ENCODE peak calls at places on chromosome 13, in six cellular contexts. L is HepG2, C is K562, J is H1, D is SK-N-SH, R is GM12878. N is an unnamed sample. For H4K20me1, the result is how much of the 10 kb centered on the place peaks cover.

GRCh38 chr13:25114220-25114619 is 18.3 kb downstream of the PABPC3 start:
- DNase-seq in L (peak), C (peak), J (peak), D (peak), R (peak), N (peak)

GRCh38 chr13:106143930-106144709 is 391.3 kb downstream of the EFNB2 start:
- DNase-seq in L (no peak), C (no peak), J (no peak), D (no peak), R (no peak), N (peak)

GRCh38 chr13:108220042-108220441 is 1.9 kb downstream of the ABHD13 start:
- DNase-seq in L (peak), C (peak), J (no peak), D (no peak), R (no peak), N (peak)

GRCh38 chr13:108993346-108993745 is 363.9 kb downstream of the MYO16 start:
- DNase-seq in L (no peak), C (no peak), J (no peak), D (no peak), R (no peak), N (no peak)

GRCh38 chr13:65656740-65657329 is 1573.3 kb downstream of the PCDH9 start:
- DNase-seq in L (no peak), C (no peak), J (no peak), D (no peak), R (no peak), N (no peak)

GRCh38 chr13:21006141-21007005 is 55.0 kb downstream of the LATS2 start:
- DNase-seq in L (no peak), C (no peak), J (no peak), D (no peak), R (no peak), N (no peak)

GRCh38 chr13:39417643-39418042 is 185.3 kb downstream of the LHFPL6 start:
- DNase-seq in L (no peak), C (no peak), J (peak), D (no peak), R (no peak), N (no peak)

GRCh38 chr13:43284162-43284561 is 260.8 kb downstream of the DNAJC15 start:
- DNase-seq in L (no peak), C (no peak), J (no peak), D (no peak), R (no peak), N (no peak)

GRCh38 chr13:109764474-109765292 is 21.7 kb downstream of the IRS2 start:
- DNase-seq in L (no peak), C (no peak), J (no peak), D (peak), R (no peak), N (no peak)

GRCh38 chr13:83117046-83117445 is 765.2 kb downstream of the SLITRK1 start:
- DNase-seq in L (no peak), C (no peak), J (no peak), D (no peak), R (no peak), N (no peak)

GRCh38 chr13:113053376-113053775 is 52.2 kb upstream of the F7 start:
- DNase-seq in L (no peak), C (no peak), J (no peak), D (no peak), R (no peak), N (no peak)

GRCh38 chr13:60398949-60399589 is 2.0 kb downstream of the TDRD3 start:
- DNase-seq in L (no peak), C (peak), J (no peak), D (no peak), R (no peak), N (no peak)

GRCh38 chr13:99172951-99173350 is 27.7 kb upstream of the UBAC2 start:
- DNase-seq in L (no peak), C (no peak), J (no peak), D (no peak), R (no peak), N (no peak)

GRCh38 chr13:46831588-46832194 is 34.7 kb upstream of the ESD start:
- DNase-seq in L (peak), C (peak), J (peak), D (peak), R (no peak), N (peak)

GRCh38 chr13:38879278-38879677 is 111.4 kb downstream of the STOML3 start:
- DNase-seq in L (no peak), C (no peak), J (no peak), D (no peak), R (no peak), N (no peak)

GRCh38 chr13:40236566-40237168 is 429.8 kb downstream of the FOXO1 start:
- DNase-seq in L (no peak), C (no peak), J (no peak), D (no peak), R (no peak), N (no peak)

GRCh38 chr13:76769238-76769859 is 116.9 kb downstream of the KCTD12 start:
- DNase-seq in L (no peak), C (no peak), J (no peak), D (no peak), R (no peak), N (no peak)

GRCh38 chr13:31909889-31910551 is 121.6 kb upstream of the FRY start:
- DNase-seq in L (peak), C (peak), J (no peak), D (peak), R (peak), N (peak)

GRCh38 chr13:96837809-96838208 is 156.5 kb downstream of the OXGR1 start:
- DNase-seq in L (no peak), C (no peak), J (no peak), D (no peak), R (no peak), N (no peak)

GRCh38 chr13:19959831-19960672 is 1.5 kb downstream of the ZMYM2 start:
- DNase-seq in L (peak), C (peak), J (peak), D (peak), R (peak), N (peak)

GRCh38 chr13:88656751-88657150 is 985.6 kb downstream of the SLITRK5 start:
- DNase-seq in L (no peak), C (no peak), J (no peak), D (no peak), R (no peak), N (no peak)

GRCh38 chr13:25659091-25659502 is 287.3 kb downstream of the ATP8A2 start:
- DNase-seq in L (no peak), C (no peak), J (no peak), D (no peak), R (no peak), N (no peak)

GRCh38 chr13:42380420-42381164 is 108.6 kb downstream of the AKAP11 start:
- DNase-seq in L (no peak), C (no peak), J (no peak), D (no peak), R (peak), N (no peak)

GRCh38 chr13:24083141-24083540 is 77.4 kb upstream of the SPATA13 start:
- DNase-seq in L (no peak), C (no peak), J (no peak), D (no peak), R (no peak), N (no peak)

GRCh38 chr13:101869553-101869952 is 417.1 kb downstream of the ITGBL1 start:
- DNase-seq in L (no peak), C (no peak), J (no peak), D (no peak), R (no peak), N (no peak)

GRCh38 chr13:99385940-99386339 is 78.7 kb upstream of the GPR183 start:
- DNase-seq in L (no peak), C (no peak), J (peak), D (no peak), R (no peak), N (no peak)

GRCh38 chr13:35524192-35524591 is 47.7 kb upstream of the MAB21L1 start:
- DNase-seq in L (no peak), C (no peak), J (no peak), D (no peak), R (no peak), N (no peak)

GRCh38 chr13:25743426-25743825 is 308.4 kb downstream of the SHISA2 start:
- DNase-seq in L (no peak), C (no peak), J (no peak), D (no peak), R (no peak), N (no peak)

GRCh38 chr13:51315658-51316057 is 23.8 kb upstream of the SERPINE3 start:
- DNase-seq in L (no peak), C (no peak), J (no peak), D (no peak), R (no peak), N (no peak)

DNA sequence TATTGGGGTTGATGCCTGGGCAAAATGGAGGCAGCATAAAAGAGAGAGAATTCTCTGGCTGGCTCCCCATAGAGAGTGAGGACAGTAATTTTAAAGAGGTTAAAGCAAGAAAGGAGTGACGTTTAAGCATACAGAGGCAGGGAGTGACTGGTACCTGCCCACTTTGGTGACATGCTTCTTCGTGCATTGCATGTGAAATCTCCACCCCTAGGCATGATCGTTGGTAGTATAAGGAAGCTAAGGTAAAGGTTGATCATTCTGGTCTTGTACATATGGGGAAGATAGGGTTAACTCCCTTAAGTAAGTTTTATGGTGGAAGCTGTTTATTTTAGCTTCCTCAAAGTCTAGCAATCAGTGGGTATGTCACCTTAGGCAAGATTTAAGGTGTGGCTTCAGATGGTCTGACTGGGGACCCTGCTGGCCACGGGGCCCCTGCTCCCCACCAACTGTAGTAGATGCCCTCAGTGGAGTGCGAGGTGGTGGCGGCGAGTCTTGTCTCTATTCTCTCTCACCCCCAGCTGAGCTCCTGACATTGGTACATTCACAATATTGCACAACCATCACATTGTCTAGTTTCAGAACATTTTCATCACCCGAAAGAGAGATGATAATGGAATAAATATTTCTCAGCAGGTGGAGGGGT is 797.5 kb upstream of the SPRY2 start:
- DNase-seq in L (no peak), C (no peak), J (no peak), D (no peak), R (no peak), N (no peak)
- TF ChIP-seq YY1 in L (no peak), C (no peak), J (no peak), D (no peak), R (no peak), N (no peak)

GRCh38 chr13:58018865-58019264 is 387.3 kb downstream of the PCDH17 start:
- DNase-seq in L (no peak), C (no peak), J (no peak), D (no peak), R (no peak), N (no peak)

DNA sequence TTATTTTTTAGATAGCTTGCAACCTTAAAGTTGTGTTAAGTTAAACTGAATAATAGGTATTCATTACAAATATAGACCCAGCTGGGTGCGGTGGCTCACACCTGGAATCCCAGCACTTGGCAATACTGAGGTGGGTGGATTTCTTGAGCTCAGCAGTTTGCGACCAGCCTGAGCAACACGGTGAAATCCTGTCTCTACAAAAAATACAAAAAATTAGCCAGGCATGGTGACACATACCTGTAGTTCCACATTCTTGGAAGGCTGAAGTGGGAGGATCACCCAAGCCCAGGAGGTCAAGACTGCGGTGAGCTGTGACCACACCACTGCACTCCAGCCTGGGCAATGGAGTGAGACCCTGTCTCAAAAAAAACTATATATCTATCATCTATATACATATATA is 386.5 kb downstream of the PCDH17 start:
- DNase-seq in L (no peak), C (no peak), J (no peak), D (no peak), R (no peak), N (no peak)
- TF ChIP-seq POLR2AphosphoS5 in L (no peak), C (no peak), J (no peak), D (no peak), R (no peak), N (no peak)

GRCh38 chr13:27053902-27054595 is 117.6 kb downstream of the USP12 start:
- DNase-seq in L (no peak), C (no peak), J (no peak), D (no peak), R (no peak), N (peak)
- H4K20me1 ChIP-seq in L (under half), C (under half), J (under half), D (under half), R (under half), N (under half)

GRCh38 chr13:73704587-73704986 is 429.6 kb downstream of the KLF12 start:
- DNase-seq in L (no peak), C (no peak), J (no peak), D (no peak), R (no peak), N (no peak)
- TF ChIP-seq YY1 in L (no peak), C (no peak), J (no peak), D (no peak), R (no peak), N (no peak)

DNA sequence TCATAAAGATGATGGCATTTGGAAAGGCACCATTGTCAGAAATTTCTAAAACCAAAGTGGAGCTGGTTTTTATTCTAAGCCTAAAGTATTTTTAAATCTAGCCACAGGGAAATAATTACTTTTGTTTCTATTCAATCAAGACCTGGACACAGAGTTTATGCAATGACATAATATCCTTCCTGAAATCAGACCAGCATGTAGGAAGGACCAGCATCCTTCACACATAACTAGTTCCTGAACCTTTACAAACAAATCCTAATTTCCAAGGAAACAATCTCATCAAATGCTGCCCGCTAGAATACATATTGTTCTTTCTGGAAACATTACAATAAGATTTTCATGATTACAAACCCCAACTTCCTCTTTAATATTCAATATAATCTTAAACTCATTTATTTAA is 1.5 kb downstream of the STARD13 start:
- DNase-seq in L (no peak), C (no peak), J (no peak), D (no peak), R (no peak), N (no peak)
- TF ChIP-seq POLR2AphosphoS5 in L (no peak), C (no peak), J (no peak), D (no peak), R (no peak), N (no peak)

GRCh38 chr13:50012396-50013169 is 2.7 kb upstream of the KCNRG start:
- DNase-seq in L (no peak), C (no peak), J (no peak), D (no peak), R (no peak), N (no peak)
- H4K20me1 ChIP-seq in L (under half), C (under half), J (under half), D (under half), R (under half), N (under half)

DNA sequence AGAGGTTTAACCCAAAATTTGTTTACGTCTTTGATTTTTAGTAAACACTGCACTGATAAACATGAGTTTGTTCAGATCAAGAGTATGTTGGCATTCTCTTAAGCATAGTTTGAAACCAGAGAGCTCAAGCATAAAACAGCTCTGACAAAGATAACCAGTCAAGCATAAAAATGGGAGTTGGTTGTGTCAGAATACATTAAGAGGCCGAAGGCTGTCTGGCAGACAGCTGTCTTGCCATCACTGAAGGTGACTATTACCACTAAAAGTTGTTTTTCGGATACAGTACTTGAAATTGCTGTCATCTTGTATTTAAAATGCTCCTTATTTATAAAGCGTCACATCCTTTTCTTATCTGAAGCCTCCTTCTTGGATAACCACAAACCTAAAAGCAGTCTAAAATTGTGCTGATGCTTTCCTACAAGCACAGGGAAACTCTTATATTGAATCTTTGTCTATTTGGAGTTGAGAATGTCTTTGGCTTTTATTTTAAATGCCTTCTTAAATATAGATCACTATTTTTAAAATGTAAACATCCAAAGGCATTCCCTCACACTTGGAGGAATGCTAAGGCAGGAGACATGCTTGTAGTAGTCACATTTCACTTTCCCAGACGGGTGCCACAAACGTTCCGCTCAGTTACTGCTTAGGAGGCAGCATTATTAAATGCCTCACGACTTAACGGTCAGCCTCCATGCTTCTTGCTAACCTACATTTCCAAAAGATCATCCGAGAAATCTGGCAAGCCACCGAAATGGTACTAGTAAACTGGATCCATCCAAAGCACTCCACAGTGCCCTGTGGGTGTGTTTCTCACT is 1.6 kb downstream of the SMAD9 start:
- DNase-seq in L (no peak), C (no peak), J (no peak), D (peak), R (no peak), N (no peak)
- TF ChIP-seq YY1 in L (no peak), C (no peak), J (no peak), D (no peak), R (no peak), N (no peak)

N was measured in HCT116.